ENCODE peak calls at places on chromosomes 7 and 10, in six cellular contexts. H, T, D, P, S and A are unnamed samples.

GRCh38 chr10:12510566-12510965 is 161.2 kb downstream of the CAMK1D start:
- DNase-seq in P (no peak), T (no peak), S (no peak), D (no peak), H (no peak), A (no peak)

GRCh38 chr10:50576245-50576815 is 47.4 kb downstream of the SGMS1 start:
- DNase-seq in S (no peak), D (no peak), T (no peak), H (no peak), P (no peak), A (no peak)

GRCh38 chr10:127021771-127022170 is 116.5 kb downstream of the DOCK1 start:
- DNase-seq in P (no peak), H (no peak), T (no peak), D (no peak), S (no peak), A (no peak)

GRCh38 chr10:26031300-26031699 is 97.3 kb downstream of the MYO3A start:
- DNase-seq in T (no peak), P (no peak), D (no peak), H (no peak), S (no peak), A (no peak)

GRCh38 chr10:130960531-130960930 is 351.0 kb downstream of the TCERG1L start:
- DNase-seq in P (no peak), H (no peak), D (no peak), T (no peak), S (no peak), A (no peak)

GRCh38 chr7:159218216-159219006 is 73.7 kb upstream of the VIPR2 start:
- DNase-seq in P (no peak), H (no peak), S (no peak), T (no peak), D (no peak), A (no peak)

GRCh38 chr7:141208539-141208938 is 134.7 kb downstream of the TMEM178B start:
- DNase-seq in H (no peak), S (no peak), T (no peak), D (peak; percentile 86), P (no peak), A (no peak)

GRCh38 chr10:47240173-47240572 is 59.8 kb upstream of the GDF10 start:
- DNase-seq in S (peak; percentile 47), P (no peak), D (no peak), T (peak; percentile 43), H (no peak), A (no peak)

GRCh38 chr10:124646483-124647352 is 97.5 kb downstream of the FAM53B start:
- DNase-seq in P (no peak), T (no peak), D (no peak), H (peak; percentile 59), S (peak; percentile 82), A (peak; percentile 87)

GRCh38 chr10:73590881-73591577 is at the start of gene USP54:
- DNase-seq in S (no peak), H (no peak), P (no peak), T (no peak), D (no peak), A (no peak)